ENCODE peak calls at places on chromosome X, in ten cellular contexts. Y is tibial artery; X is cardiac fibroblast; U is iPS DF 6.9; T is retinal pigment epithelial cell; K is neuronal stem cell; G is lower leg skin; O is CD8-positive, alpha-beta memory T cell; E is left lung; S is choroid plexus epithelial cell. N is an unnamed sample.

GRCh38 chrX:1242901-1243402 is 25.7 kb upstream of the CSF2RA start:
- DNase-seq in T (no peak), E (no peak), Y (no peak), U (no peak), O (no peak), K (no peak), G (no peak), X (no peak), S (peak; percentile 9), N (no peak)

GRCh38 chrX:109578916-109579315 is 42.3 kb downstream of the NXT2 start:
- DNase-seq in Y (no peak), U (no peak), G (no peak), E (no peak), X (peak; percentile 51), K (no peak), T (no peak), S (no peak), O (no peak), N (no peak)

GRCh38 chrX:153731117-153731844 is 6.6 kb downstream of the ABCD1 start:
- DNase-seq in U (no peak), S (peak; percentile 37), K (no peak), X (peak; percentile 58), E (no peak), G (no peak), Y (no peak), O (no peak), T (no peak), N (no peak)

GRCh38 chrX:115650916-115651315 is 89.9 kb downstream of the PLS3 start:
- DNase-seq in U (no peak), E (no peak), T (no peak), G (no peak), K (peak; percentile 18), X (peak; percentile 46), Y (no peak), O (no peak), S (peak; percentile 59), N (peak; percentile 40)

GRCh38 chrX:9522756-9523155 is 57.9 kb downstream of the TBL1X start:
- DNase-seq in S (peak; percentile 39), Y (no peak), K (no peak), E (no peak), U (no peak), G (no peak), T (no peak), X (no peak), O (no peak), N (no peak)

GRCh38 chrX:103686199-103687072 is at the start of gene MORF4L2:
- DNase-seq in K (peak; percentile 89), Y (peak; percentile 94), O (peak; percentile 69), S (peak; percentile 99), X (peak; percentile 99), T (peak; percentile 95), U (peak; percentile 81), G (peak; percentile 94), E (peak; percentile 82), N (peak; percentile 95)

GRCh38 chrX:97057349-97057909 is 173.7 kb downstream of the RPA4 start:
- DNase-seq in E (no peak), T (peak; percentile 27), Y (no peak), S (no peak), U (no peak), X (no peak), O (no peak), G (no peak), K (no peak), N (no peak)

GRCh38 chrX:109740076-109740809 is 7.2 kb upstream of the ACSL4 start:
- DNase-seq in Y (no peak), K (no peak), E (no peak), U (no peak), G (no peak), X (peak; percentile 50), S (peak; percentile 81), T (no peak), O (no peak), N (no peak)

GRCh38 chrX:1451251-1451675 is 1.4 kb downstream of the ASMTL start:
- DNase-seq in K (no peak), U (no peak), T (no peak), G (no peak), X (no peak), O (no peak), Y (no peak), E (no peak), S (no peak), N (no peak)

GRCh38 chrX:21658746-21659145 is 616 bp upstream of the KLHL34 start:
- DNase-seq in E (peak; percentile 31), X (no peak), O (no peak), T (no peak), K (no peak), G (no peak), Y (no peak), S (no peak), U (no peak), N (no peak)

GRCh38 chrX:97787849-97788248 is 904.1 kb downstream of the RPA4 start:
- DNase-seq in G (no peak), E (no peak), S (no peak), T (no peak), X (no peak), U (no peak), O (no peak), K (no peak), Y (no peak), N (no peak)

GRCh38 chrX:39367429-39367828 is 566.2 kb downstream of the MID1IP1 start:
- DNase-seq in E (no peak), O (no peak), U (no peak), X (no peak), T (no peak), G (no peak), K (no peak), S (no peak), Y (no peak), N (no peak)

DNA sequence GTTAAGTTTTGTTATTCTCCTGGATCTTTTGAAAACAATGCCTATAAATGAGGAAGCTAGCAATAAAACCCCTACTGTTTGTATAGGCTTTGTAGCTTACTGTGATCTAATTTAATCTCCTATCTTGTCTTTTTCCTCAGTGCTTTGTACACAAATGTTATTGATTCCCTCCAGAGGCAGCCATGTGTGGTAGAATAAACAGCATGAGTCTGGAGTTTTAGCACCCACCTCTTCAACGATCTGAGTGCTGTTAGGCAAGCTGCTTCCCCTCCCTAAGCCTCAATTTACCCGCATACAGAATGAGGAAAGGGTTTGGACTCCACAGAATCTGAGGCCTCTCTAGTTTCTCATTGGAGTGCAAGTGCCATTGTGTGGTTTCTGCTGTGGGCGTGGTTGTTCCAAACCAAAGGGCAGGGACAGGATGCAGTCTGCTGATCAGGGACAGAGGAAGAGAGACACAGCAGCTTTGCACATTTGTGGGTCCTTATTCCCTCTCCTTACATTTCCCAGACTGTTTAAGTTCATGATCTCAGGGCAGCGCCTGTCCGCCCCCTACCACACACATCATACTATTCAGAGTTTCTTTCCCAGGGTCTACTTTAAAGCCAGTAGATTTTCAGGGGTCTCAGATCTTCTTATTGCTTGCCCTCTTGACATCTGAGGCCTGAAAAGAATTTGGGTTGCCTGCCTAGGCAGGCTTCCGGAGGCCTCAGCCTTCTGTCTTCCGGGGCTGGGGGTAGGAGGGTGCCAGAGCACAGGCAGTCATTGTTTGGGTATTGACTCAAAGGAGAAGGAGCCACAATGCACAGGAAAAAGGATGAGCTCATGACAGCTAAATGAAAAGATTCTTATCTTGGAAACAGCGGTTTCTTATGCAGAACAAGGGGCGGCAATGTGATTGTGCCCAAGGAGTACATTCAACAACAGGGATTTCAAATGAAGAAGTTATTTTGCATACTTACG is 114.9 kb upstream of the TEX13D start:
- DNase-seq in O (peak; percentile 33), G (no peak), X (peak; percentile 0), E (no peak), U (no peak), T (no peak), K (peak; percentile 53), Y (no peak), S (no peak), N (no peak)
- H3K4me3 ChIP-seq in O (peak overlapping the region; percentile 51), G (no peak overlapping the region), X (no peak overlapping the region), E (no peak overlapping the region), U (no peak overlapping the region), T (no peak overlapping the region), K (no peak overlapping the region), Y (no peak overlapping the region), S (no peak overlapping the region), N (no peak overlapping the region)

GRCh38 chrX:12971282-12972003 is 3.5 kb upstream of the TMSB4X start:
- DNase-seq in T (no peak), U (no peak), S (no peak), K (no peak), X (no peak), E (no peak), G (no peak), O (no peak), Y (peak; percentile 45), N (no peak)

GRCh38 chrX:12973561-12974216 is 1.2 kb upstream of the TMSB4X start:
- DNase-seq in G (no peak), X (no peak), O (no peak), U (no peak), T (no peak), Y (no peak), E (peak; percentile 70), K (no peak), S (no peak), N (no peak)

GRCh38 chrX:12972239-12972638 is 2.7 kb upstream of the TMSB4X start:
- DNase-seq in X (no peak), Y (no peak), E (no peak), U (no peak), O (no peak), K (no peak), G (no peak), T (no peak), S (no peak), N (no peak)

GRCh38 chrX:12974217-12974796 is 603 bp upstream of the TMSB4X start:
- DNase-seq in G (peak; percentile 50), U (no peak), K (peak; percentile 20), O (no peak), Y (peak; percentile 67), S (peak; percentile 61), T (no peak), X (peak; percentile 70), E (peak; percentile 89), N (no peak)

GRCh38 chrX:12972867-12973560 is 1.9 kb upstream of the TMSB4X start:
- DNase-seq in T (no peak), E (no peak), O (no peak), S (no peak), U (no peak), G (no peak), Y (no peak), K (no peak), X (no peak), N (no peak)
- H3K4me3 ChIP-seq in T (no peak overlapping the region), E (no peak overlapping the region), O (peak overlapping the region; percentile 97), S (no peak overlapping the region), U (no peak overlapping the region), G (no peak overlapping the region), Y (no peak overlapping the region), K (no peak overlapping the region), X (no peak overlapping the region), N (no peak overlapping the region)

GRCh38 chrX:73562458-73562857 is 539 bp upstream of the CHIC1 start:
- DNase-seq in K (no peak), O (no peak), X (peak; percentile 18), G (no peak), Y (no peak), S (peak; percentile 18), T (no peak), U (no peak), E (no peak), N (no peak)
- H3K4me3 ChIP-seq in K (peak overlapping the region; percentile 69), O (peak overlapping the region; percentile 87), X (peak overlapping the region; percentile 69), G (no peak overlapping the region), Y (peak overlapping the region; percentile 69), S (peak overlapping the region; percentile 72), T (peak overlapping the region; percentile 73), U (peak overlapping the region; percentile 59), E (peak overlapping the region; percentile 31), N (peak overlapping the region; percentile 71)

DNA sequence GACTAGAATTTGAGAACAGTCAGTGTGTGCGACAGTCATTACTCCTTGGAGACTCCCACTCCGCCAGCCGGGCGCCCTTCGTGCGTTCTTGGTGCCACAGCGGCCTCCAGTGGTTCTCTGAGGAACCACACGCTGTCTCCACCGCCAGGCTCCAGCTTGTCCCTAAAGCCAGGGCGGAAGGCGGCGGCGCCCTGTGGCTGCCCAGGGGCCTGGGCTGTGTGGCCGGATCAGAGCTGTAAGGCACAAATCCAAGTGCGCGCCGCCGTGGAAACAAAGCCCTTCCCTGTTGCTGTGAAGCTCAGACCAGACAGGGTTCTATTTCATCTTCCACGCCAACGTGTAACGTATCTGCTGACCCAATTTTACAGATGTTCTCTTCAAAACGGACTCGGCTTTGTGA is 34.1 kb downstream of the IDS start:
- DNase-seq in K (peak; percentile 61), E (peak; percentile 91), Y (peak; percentile 58), O (peak; percentile 49), S (peak; percentile 65), U (peak; percentile 60), X (peak; percentile 64), T (no peak), G (peak; percentile 68), N (peak; percentile 26)
- H3K4me3 ChIP-seq in K (no peak overlapping the region), E (no peak overlapping the region), Y (no peak overlapping the region), O (no peak overlapping the region), S (peak overlapping the region; percentile 45), U (no peak overlapping the region), X (no peak overlapping the region), T (no peak overlapping the region), G (no peak overlapping the region), N (peak overlapping the region; percentile 13)

N was measured in astrocyte of the cerebellum.